ENCODE peak calls at places on chromosomes 1 and 21, in five cellular contexts. D is heart left ventricle, Y is PC-3, B is testis, F is hepatocyte. S is an unnamed sample. For H3K27me3, the result is how much of the 10 kb centered on the place peaks cover.

GRCh38 chr1:51314974-51315373 is 15.4 kb downstream of the TTC39A start:
- DNase-seq in F (no peak), D (no peak), B (no peak), Y (no peak), S (no peak)

GRCh38 chr1:73160759-73161158 is 878.4 kb upstream of the NEGR1 start:
- DNase-seq in D (no peak), B (no peak), F (no peak), Y (no peak), S (no peak)

GRCh38 chr1:3018051-3018471 is 3.2 kb upstream of the ACTRT2 start:
- DNase-seq in D (no peak), B (no peak), Y (no peak), F (no peak), S (peak)

GRCh38 chr1:153567621-153568366 is 2.1 kb upstream of the S100A2 start:
- DNase-seq in B (no peak), D (no peak), Y (peak), F (peak), S (peak)

GRCh38 chr21:42513985-42514882 is 582 bp downstream of the SLC37A1 start:
- DNase-seq in D (peak), F (peak), Y (peak), B (peak), S (no peak)

GRCh38 chr21:42537106-42537742 is 23.6 kb downstream of the SLC37A1 start:
- DNase-seq in F (no peak), D (no peak), B (no peak), Y (peak), S (no peak)

GRCh38 chr1:207020016-207020708 is 12.4 kb downstream of the C1orf116 start:
- DNase-seq in B (no peak), F (peak), D (no peak), Y (peak), S (no peak)

GRCh38 chr21:45282283-45283018 is 5.2 kb downstream of the POFUT2 start:
- DNase-seq in B (peak), D (no peak), Y (no peak), F (no peak), S (peak)

GRCh38 chr1:233843523-233844204 is 60.8 kb upstream of the SLC35F3 start:
- DNase-seq in Y (peak), D (no peak), B (no peak), F (no peak), S (no peak)

GRCh38 chr21:8993284-8993942 is 1528.0 kb upstream of the TPTE start:
- DNase-seq in B (no peak), Y (peak), F (no peak), D (no peak), S (peak)

DNA sequence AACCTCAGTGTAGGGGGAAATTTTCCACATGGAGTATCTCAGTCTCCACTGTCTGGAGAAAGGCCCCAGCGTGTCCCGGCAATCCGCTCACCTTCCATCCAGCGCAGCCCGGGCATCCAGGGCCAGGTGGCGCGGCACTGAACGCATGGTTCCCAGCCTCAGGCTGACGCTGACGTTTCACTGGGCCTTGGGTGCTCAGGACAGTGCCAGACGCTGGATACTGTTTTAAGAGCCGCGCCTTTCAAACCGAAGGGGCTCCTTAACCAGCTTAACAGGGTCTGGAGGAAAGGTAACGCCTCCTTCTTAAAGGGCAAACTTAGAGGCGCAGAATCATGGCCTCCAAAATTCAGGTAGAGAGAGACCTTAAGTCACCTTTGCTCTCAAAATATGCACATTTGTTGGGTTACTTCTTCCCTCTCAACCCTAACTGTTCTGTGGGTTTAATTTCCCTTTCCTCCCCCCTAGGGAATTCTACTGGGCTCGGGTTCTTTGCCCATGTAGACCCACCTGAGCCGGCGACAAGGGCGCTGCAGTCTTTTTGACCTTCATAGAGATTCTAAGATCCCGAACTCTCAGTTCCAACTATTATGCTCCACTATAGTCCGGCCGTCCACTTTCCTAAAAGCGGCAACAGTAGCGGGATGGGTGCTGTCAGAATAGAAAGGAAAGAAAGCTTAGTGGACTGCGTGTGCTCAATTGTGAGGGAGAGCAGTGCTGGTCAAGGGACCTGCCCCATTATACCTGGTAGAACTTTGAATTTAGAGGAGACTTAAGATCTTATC is 3.5 kb upstream of the LHX9 start:
- DNase-seq in F (no peak), B (no peak), D (no peak), Y (no peak), S (no peak)
- H3K27me3 ChIP-seq in F (half or more), B (under half), D (half or more), Y (under half), S (half or more)

GRCh38 chr21:35024475-35024874 is 24.6 kb downstream of the RUNX1 start:
- DNase-seq in B (no peak), Y (no peak), D (no peak), F (no peak), S (no peak)

GRCh38 chr21:35024071-35024420 is 25.1 kb downstream of the RUNX1 start:
- DNase-seq in B (no peak), F (no peak), Y (no peak), D (no peak), S (no peak)

GRCh38 chr21:35026153-35026499 is 23.0 kb downstream of the RUNX1 start:
- DNase-seq in F (no peak), B (no peak), Y (no peak), D (no peak), S (no peak)

GRCh38 chr21:35026617-35027557 is 22.2 kb downstream of the RUNX1 start:
- DNase-seq in D (peak), F (peak), B (peak), Y (no peak), S (peak)

DNA sequence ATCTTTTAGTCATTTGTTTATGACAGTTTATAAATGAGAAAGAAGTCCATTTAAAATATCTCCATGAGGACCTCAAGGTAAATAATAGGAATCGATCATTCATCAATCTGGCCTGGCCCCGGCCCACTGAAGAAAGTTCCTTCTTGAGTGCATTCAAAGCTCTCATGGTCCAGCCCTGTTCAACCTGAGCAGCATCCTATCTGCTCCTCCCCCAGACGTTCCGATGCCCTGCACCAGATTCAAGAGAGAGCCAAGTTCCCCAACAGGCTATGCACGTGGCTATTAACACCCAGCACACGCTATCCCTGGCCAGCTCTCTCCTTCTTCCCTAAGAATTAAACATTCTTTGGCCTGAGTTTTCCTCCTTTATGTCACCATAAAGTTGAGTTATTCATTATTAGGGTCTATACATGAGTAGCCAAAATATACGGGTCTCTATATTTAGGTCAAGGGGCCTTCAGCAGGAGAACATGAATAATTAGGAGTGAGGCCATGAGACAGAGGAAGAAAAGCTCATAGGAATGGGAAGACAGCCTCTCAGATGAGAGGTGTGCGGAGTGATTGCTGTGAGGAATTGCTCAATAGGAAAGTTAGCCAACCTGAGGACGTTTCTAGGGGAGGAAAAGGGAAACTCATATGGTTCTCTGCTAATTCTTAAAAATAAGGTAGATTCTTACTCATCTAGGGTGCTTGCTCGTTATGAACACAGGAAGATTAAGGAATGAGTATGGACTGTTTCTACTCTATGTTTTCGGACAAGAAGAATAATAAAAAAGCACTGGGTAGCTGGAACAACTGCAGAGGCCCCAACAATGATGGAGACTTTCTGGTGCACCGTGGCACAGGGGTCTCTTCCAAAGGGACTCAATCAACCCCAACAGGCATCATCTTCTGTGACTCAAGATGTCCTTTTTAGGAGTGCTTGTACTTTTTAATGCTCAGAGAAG is 23.6 kb downstream of the RUNX1 start:
- DNase-seq in F (no peak), B (no peak), Y (no peak), D (no peak), S (no peak)
- H3K27ac ChIP-seq in F (no peak), B (no peak), Y (no peak), D (no peak), S (no peak)

GRCh38 chr1:202656951-202657646 is 53.2 kb downstream of the SYT2 start:
- DNase-seq in B (no peak), F (peak), Y (peak), D (no peak), S (peak)

GRCh38 chr1:202659974-202660373 is 50.3 kb downstream of the SYT2 start:
- DNase-seq in B (no peak), D (no peak), Y (no peak), F (no peak), S (no peak)

GRCh38 chr1:202659541-202659940 is 50.7 kb downstream of the SYT2 start:
- DNase-seq in Y (no peak), F (no peak), B (no peak), D (no peak), S (no peak)

GRCh38 chr1:202658766-202659165 is 51.5 kb downstream of the SYT2 start:
- DNase-seq in Y (no peak), B (no peak), F (no peak), D (no peak), S (no peak)

DNA sequence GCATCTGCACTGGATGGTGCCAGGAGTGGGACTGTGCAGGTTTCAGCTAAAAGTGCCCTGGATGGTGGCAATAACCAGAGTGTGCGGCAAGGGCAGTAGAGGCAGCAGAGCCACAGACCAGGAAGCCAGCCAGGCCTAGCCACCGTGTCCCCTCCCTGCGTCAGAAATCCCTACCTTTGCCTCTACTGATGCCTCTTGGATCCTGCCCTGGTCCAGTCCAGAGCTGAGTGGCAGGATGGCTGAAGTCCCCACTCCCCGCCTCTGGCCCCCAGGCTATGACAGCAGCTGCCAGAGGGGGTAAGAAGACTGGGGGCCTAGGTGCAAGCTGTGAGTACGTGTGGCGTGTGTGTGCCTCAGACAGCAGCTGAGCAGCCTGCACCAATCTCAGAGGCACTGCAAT is 52.0 kb downstream of the SYT2 start:
- DNase-seq in F (no peak), Y (no peak), D (no peak), B (no peak), S (no peak)
- H3K27me3 ChIP-seq in F (under half), Y (under half), D (under half), B (under half), S (under half)

GRCh38 chr21:46369520-46370235 is 45.7 kb downstream of the PCNT start:
- DNase-seq in B (no peak), Y (no peak), D (no peak), F (no peak), S (peak)
- H3K27ac ChIP-seq in B (no peak), Y (no peak), D (no peak), F (no peak), S (no peak)

GRCh38 chr1:21668232-21669032 is 725 bp downstream of the RAP1GAP start:
- DNase-seq in Y (no peak), D (no peak), B (no peak), F (no peak), S (peak)
- H3K27me3 ChIP-seq in Y (under half), D (under half), B (under half), F (under half), S (half or more)